ENCODE peak calls at places on chromosomes 2 and 18, in seven cellular contexts. J is colonic mucosa, U is choroid plexus epithelial cell, C is glutamatergic neuron, D is AG10803, H is tibial artery, E is nephron progenitor cell. Q is an unnamed sample.

GRCh38 chr2:71269511-71270090 is 42.7 kb upstream of the PAIP2B start:
- DNase-seq in J (no peak), U (no peak), C (no peak), D (no peak), H (no peak), E (no peak), Q (no peak)

GRCh38 chr2:75317801-75318200 is 118.5 kb upstream of the TACR1 start:
- DNase-seq in J (no peak), U (no peak), C (no peak), D (no peak), H (no peak), E (no peak), Q (no peak)

GRCh38 chr2:190036071-190036470 is 26.5 kb downstream of the MSTN start:
- DNase-seq in J (no peak), U (no peak), C (no peak), D (no peak), H (no peak), E (no peak), Q (no peak)

GRCh38 chr2:124959582-124959981 is 934.5 kb downstream of the CNTNAP5 start:
- DNase-seq in J (no peak), U (no peak), C (no peak), D (no peak), H (no peak), E (no peak), Q (no peak)

GRCh38 chr18:7272268-7273049 is 41.6 kb downstream of the LRRC30 start:
- DNase-seq in J (peak), U (peak), C (peak), D (peak), H (peak), E (peak), Q (peak)

GRCh38 chr2:175203621-175204496 is 22.3 kb upstream of the ATP5MC3 start:
- DNase-seq in J (peak), U (peak), C (peak), D (peak), H (peak), E (peak), Q (peak)

GRCh38 chr2:127416486-127417001 is 1.7 kb upstream of the PROC start:
- DNase-seq in J (no peak), U (no peak), C (no peak), D (no peak), H (no peak), E (no peak), Q (no peak)

GRCh38 chr2:221465776-221466175 is 106.3 kb downstream of the EPHA4 start:
- DNase-seq in J (no peak), U (no peak), C (no peak), D (no peak), H (no peak), E (no peak), Q (no peak)

GRCh38 chr2:238847841-238848565 is at the start of gene TWIST2:
- DNase-seq in J (peak), U (peak), C (peak), D (peak), H (peak), E (peak), Q (no peak)

GRCh38 chr2:218983263-218983970 is 1.6 kb downstream of the FEV start:
- DNase-seq in J (no peak), U (no peak), C (no peak), D (no peak), H (no peak), E (no peak), Q (peak)

GRCh38 chr2:136422512-136422911 is 304.6 kb upstream of the CXCR4 start:
- DNase-seq in J (no peak), U (no peak), C (no peak), D (no peak), H (no peak), E (no peak), Q (no peak)

GRCh38 chr2:214896287-214896686 is 86.8 kb upstream of the BARD1 start:
- DNase-seq in J (no peak), U (no peak), C (no peak), D (no peak), H (no peak), E (no peak), Q (no peak)

GRCh38 chr2:206125914-206126313 is 33.3 kb downstream of the NDUFS1 start:
- DNase-seq in J (no peak), U (peak), C (no peak), D (peak), H (no peak), E (no peak), Q (no peak)

GRCh38 chr2:233793465-233794127 is 15.5 kb downstream of the MROH2A start:
- DNase-seq in J (no peak), U (no peak), C (no peak), D (no peak), H (no peak), E (no peak), Q (no peak)

GRCh38 chr18:28995319-28995718 is 818.4 kb upstream of the CDH2 start:
- DNase-seq in J (no peak), U (peak), C (no peak), D (peak), H (no peak), E (no peak), Q (peak)

GRCh38 chr2:175251425-175252041 is 70.0 kb upstream of the ATP5MC3 start:
- DNase-seq in J (peak), U (peak), C (no peak), D (peak), H (no peak), E (peak), Q (peak)

GRCh38 chr2:30354621-30355020 is 92.4 kb upstream of the LCLAT1 start:
- DNase-seq in J (no peak), U (no peak), C (no peak), D (no peak), H (no peak), E (no peak), Q (no peak)

GRCh38 chr2:239688840-239689239 is 288.0 kb upstream of the HDAC4 start:
- DNase-seq in J (peak), U (no peak), C (no peak), D (no peak), H (no peak), E (no peak), Q (no peak)

GRCh38 chr18:35143615-35144596 is 96.9 kb upstream of the ZNF397 start:
- DNase-seq in J (peak), U (peak), C (peak), D (peak), H (peak), E (peak), Q (peak)

GRCh38 chr2:170814551-170815245 is 2.0 kb upstream of the GAD1 start:
- DNase-seq in J (no peak), U (no peak), C (no peak), D (no peak), H (no peak), E (peak), Q (no peak)

GRCh38 chr2:228224410-228224809 is 42.9 kb upstream of the SPHKAP start:
- DNase-seq in J (no peak), U (no peak), C (no peak), D (no peak), H (no peak), E (no peak), Q (peak)

GRCh38 chr2:192424243-192424642 is 229.5 kb upstream of the TMEFF2 start:
- DNase-seq in J (no peak), U (no peak), C (no peak), D (no peak), H (no peak), E (no peak), Q (no peak)

GRCh38 chr18:69397096-69397495 is 3.6 kb upstream of the DOK6 start:
- DNase-seq in J (no peak), U (no peak), C (no peak), D (peak), H (no peak), E (peak), Q (no peak)

GRCh38 chr2:6917761-6918421 is 679 bp downstream of the RNF144A start:
- DNase-seq in J (peak), U (no peak), C (peak), D (no peak), H (no peak), E (peak), Q (peak)

GRCh38 chr2:162258686-162259085 is 15.4 kb upstream of the FAP start:
- DNase-seq in J (no peak), U (peak), C (no peak), D (peak), H (no peak), E (no peak), Q (no peak)

GRCh38 chr2:219081701-219082331 is 21.1 kb upstream of the IHH start:
- DNase-seq in J (peak), U (no peak), C (no peak), D (no peak), H (no peak), E (no peak), Q (no peak)

DNA sequence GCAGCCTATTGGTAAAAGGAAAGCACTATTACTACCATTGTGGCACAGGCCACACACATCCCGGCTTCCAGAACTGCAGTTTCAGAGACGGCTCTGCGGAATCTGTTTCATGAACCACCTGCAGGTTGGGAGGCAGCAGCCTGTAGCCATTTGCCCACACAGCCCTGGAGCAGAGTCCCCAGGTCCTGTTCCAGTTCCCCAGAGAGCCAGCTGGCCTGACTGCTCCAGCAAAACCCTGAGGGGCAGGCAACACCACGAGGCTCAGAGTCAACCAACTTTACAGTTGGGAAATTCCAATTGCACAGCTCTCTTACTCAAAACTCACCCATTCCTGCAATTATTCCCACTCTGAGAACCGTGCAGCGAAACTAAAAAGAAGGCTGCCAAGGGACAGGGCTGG is 219.5 kb downstream of the TMEM163 start:
- DNase-seq in J (no peak), U (no peak), C (peak), D (no peak), H (no peak), E (no peak), Q (no peak)
- TF ChIP-seq CTCF in J (no peak), U (no peak), C (no peak), D (no peak), H (no peak), E (no peak), Q (no peak)

GRCh38 chr2:40754912-40755311 is 303.0 kb upstream of the SLC8A1 start:
- DNase-seq in J (no peak), U (no peak), C (no peak), D (no peak), H (no peak), E (no peak), Q (no peak)

GRCh38 chr2:40758778-40759177 is 306.9 kb upstream of the SLC8A1 start:
- DNase-seq in J (no peak), U (no peak), C (no peak), D (peak), H (no peak), E (no peak), Q (no peak)

DNA sequence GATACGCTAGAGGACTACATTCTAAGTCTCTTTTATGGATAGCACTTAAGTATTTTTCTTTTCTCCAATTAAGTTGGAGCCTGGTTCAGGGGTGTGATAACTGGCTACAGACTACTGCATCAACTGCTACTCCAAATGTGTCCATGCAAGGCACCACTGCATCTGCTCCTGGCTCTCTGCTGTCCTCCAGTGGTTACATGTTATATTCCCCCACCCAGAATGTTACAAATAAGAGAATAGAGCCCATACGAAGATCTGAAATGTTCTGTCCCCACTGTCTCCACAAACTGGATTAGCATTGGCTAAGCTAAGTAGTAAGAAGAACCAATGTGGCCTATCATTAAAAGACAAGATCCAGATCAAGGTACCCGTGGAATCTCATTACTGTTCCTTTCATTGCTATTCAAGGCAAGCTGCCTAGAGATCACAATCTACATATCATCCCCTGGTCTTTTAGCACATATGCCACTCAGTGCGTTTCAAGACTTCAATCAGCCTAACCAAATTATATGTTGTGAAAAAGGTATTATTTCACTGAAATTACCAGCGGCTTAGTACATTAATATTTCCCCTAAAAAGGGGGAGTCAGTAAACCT is 308.3 kb upstream of the SLC8A1 start:
- DNase-seq in J (no peak), U (peak), C (peak), D (peak), H (peak), E (peak), Q (peak)
- TF ChIP-seq CTCF in J (peak), U (peak), C (peak), D (peak), H (peak), E (peak), Q (peak)

GRCh38 chr2:231685349-231686191 is 22.8 kb upstream of the PTMA start:
- DNase-seq in J (no peak), U (no peak), C (no peak), D (no peak), H (no peak), E (no peak), Q (no peak)
- TF ChIP-seq CTCF in J (no peak), U (peak), C (no peak), D (peak), H (no peak), E (peak), Q (no peak)

GRCh38 chr2:177315303-177315887 is 50.9 kb upstream of the NFE2L2 start:
- DNase-seq in J (no peak), U (no peak), C (no peak), D (no peak), H (no peak), E (no peak), Q (no peak)

GRCh38 chr2:177317857-177318256 is 53.3 kb upstream of the NFE2L2 start:
- DNase-seq in J (no peak), U (no peak), C (no peak), D (no peak), H (no peak), E (no peak), Q (no peak)

GRCh38 chr2:177318613-177319012 is 54.1 kb upstream of the NFE2L2 start:
- DNase-seq in J (no peak), U (no peak), C (no peak), D (no peak), H (no peak), E (no peak), Q (no peak)

GRCh38 chr2:177316756-177317155 is 52.2 kb upstream of the NFE2L2 start:
- DNase-seq in J (no peak), U (no peak), C (no peak), D (no peak), H (no peak), E (no peak), Q (no peak)

GRCh38 chr2:177317443-177317842 is 52.9 kb upstream of the NFE2L2 start:
- DNase-seq in J (no peak), U (no peak), C (no peak), D (no peak), H (no peak), E (no peak), Q (no peak)
- TF ChIP-seq CTCF in J (no peak), U (no peak), C (no peak), D (no peak), H (no peak), E (no peak), Q (no peak)

GRCh38 chr2:41414486-41415230 is 633.2 kb upstream of the PKDCC start:
- DNase-seq in J (no peak), U (peak), C (no peak), D (peak), H (no peak), E (peak), Q (peak)
- TF ChIP-seq CTCF in J (no peak), U (peak), C (peak), D (peak), H (peak), E (peak), Q (peak)

DNA sequence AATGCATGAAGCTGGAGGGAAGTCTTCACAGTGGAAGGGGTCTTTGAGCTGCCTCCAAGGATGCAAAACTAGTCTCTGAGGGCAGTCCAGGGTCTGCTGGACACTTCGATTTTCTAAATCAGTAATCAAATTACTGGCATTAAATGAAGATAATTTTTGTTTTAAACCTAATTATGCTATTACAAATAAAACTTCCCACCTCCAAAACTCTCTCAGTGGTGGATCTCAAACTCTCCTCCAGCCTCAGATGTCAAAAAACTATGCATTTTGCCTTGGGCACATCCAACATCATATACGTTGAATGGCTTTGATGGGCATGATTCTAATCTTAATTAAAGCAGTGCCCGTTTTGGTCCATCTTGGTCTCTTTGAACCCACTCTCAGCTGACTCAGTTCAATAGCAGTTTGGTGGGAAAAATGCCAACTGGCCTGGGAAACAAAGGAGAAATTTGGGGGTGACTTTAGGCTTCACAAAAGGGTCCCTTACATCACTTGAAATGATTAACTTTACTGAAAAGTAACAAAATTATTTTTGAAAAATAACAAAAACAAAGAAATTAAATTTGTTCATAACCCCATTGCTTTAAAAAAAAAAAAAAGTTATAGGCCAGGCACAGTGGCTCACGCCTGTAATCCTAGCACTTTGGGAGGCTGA is 5.9 kb upstream of the MYCN start:
- DNase-seq in J (no peak), U (no peak), C (no peak), D (no peak), H (no peak), E (no peak), Q (no peak)
- TF ChIP-seq CTCF in J (no peak), U (no peak), C (no peak), D (no peak), H (no peak), E (no peak), Q (no peak)

GRCh38 chr2:9630750-9631483 is at the start of gene YWHAQ:
- DNase-seq in J (peak), U (peak), C (peak), D (peak), H (peak), E (peak), Q (peak)

GRCh38 chr2:9631484-9631819 is 655 bp upstream of the YWHAQ start:
- DNase-seq in J (no peak), U (no peak), C (no peak), D (no peak), H (no peak), E (no peak), Q (no peak)

GRCh38 chr2:9630001-9630749 is 622 bp downstream of the YWHAQ start:
- DNase-seq in J (peak), U (peak), C (peak), D (peak), H (peak), E (peak), Q (peak)

GRCh38 chr2:9627310-9627709 is 3.5 kb downstream of the YWHAQ start:
- DNase-seq in J (no peak), U (peak), C (no peak), D (no peak), H (no peak), E (no peak), Q (no peak)

DNA sequence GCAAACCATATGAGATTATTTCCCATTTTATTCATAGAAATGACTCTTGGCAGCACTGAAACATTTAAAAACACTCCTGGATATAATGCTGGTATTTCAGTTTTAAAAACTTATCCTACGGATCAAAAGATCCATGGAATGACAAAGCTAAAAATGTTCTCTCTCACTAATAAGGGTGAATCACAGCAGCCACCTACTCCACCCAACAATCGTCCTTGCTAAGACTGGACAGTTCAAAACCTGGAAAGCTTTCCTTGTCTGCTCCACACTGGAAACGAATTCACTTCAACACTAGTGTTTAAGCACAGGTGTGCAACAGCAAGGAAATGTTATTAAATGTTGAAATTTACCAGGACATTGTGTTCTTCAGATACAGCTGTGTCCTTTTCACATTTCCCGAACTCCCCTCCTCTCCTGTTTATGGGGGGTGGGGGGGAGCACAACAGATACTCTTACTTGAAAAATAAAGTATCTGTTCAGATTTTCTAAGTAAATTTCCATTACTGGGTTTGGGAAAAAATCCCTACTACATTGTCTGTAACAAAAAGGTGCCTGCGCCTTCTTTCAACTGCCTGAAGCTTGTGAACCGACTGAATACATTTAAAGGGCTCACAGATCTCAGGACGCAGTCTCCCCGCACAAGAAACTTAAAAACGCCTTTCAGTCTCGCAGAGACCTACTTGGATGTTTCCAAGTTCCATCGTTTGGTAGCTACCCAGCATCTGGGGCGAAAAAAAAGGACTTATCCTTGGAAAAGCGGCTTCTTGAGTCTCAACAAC is 1.4 kb downstream of the YWHAQ start:
- DNase-seq in J (no peak), U (peak), C (no peak), D (peak), H (no peak), E (no peak), Q (no peak)
- TF ChIP-seq CTCF in J (no peak), U (no peak), C (no peak), D (no peak), H (no peak), E (no peak), Q (no peak)

Q was measured in Calu3.